ENCODE peak calls at places on chromosome 1, in seven cellular contexts. One of them, this sample, is unnamed.

GRCh38 chr1:212540031-212540430 is 68.5 kb upstream of the ATF3 start:
- DNase-seq in left lung: no peak
- DNase-seq in coronary artery: no peak
- DNase-seq in neural progenitor cell: no peak
- DNase-seq in CD4-positive, alpha-beta T cell: no peak
- DNase-seq in heart right ventricle: no peak
- DNase-seq in lower lobe of right lung: no peak
- DNase-seq in this sample: no peak

GRCh38 chr1:66336641-66336991 is 197.3 kb upstream of the SGIP1 start:
- DNase-seq in heart right ventricle: no peak
- DNase-seq in neural progenitor cell: no peak
- DNase-seq in lower lobe of right lung: no peak
- DNase-seq in CD4-positive, alpha-beta T cell: no peak
- DNase-seq in coronary artery: no peak
- DNase-seq in left lung: no peak
- DNase-seq in this sample: no peak

GRCh38 chr1:68141801-68142440 is 90.4 kb downstream of the WLS start:
- DNase-seq in lower lobe of right lung: no peak
- DNase-seq in neural progenitor cell: no peak
- DNase-seq in coronary artery: no peak
- DNase-seq in CD4-positive, alpha-beta T cell: no peak
- DNase-seq in heart right ventricle: peak; percentile 17
- DNase-seq in left lung: no peak
- DNase-seq in this sample: no peak

GRCh38 chr1:94332952-94333351 is 85.2 kb upstream of the ABCD3 start:
- DNase-seq in lower lobe of right lung: no peak
- DNase-seq in left lung: no peak
- DNase-seq in CD4-positive, alpha-beta T cell: no peak
- DNase-seq in heart right ventricle: no peak
- DNase-seq in neural progenitor cell: no peak
- DNase-seq in coronary artery: no peak
- DNase-seq in this sample: no peak

GRCh38 chr1:200346744-200347143 is 63.1 kb downstream of the ZNF281 start:
- DNase-seq in heart right ventricle: no peak
- DNase-seq in neural progenitor cell: no peak
- DNase-seq in CD4-positive, alpha-beta T cell: no peak
- DNase-seq in coronary artery: no peak
- DNase-seq in left lung: no peak
- DNase-seq in lower lobe of right lung: no peak
- DNase-seq in this sample: no peak

GRCh38 chr1:226549937-226550670 is 1.5 kb downstream of the STUM start:
- DNase-seq in lower lobe of right lung: no peak
- DNase-seq in left lung: no peak
- DNase-seq in coronary artery: peak; percentile 86
- DNase-seq in CD4-positive, alpha-beta T cell: no peak
- DNase-seq in heart right ventricle: peak; percentile 55
- DNase-seq in neural progenitor cell: peak; percentile 45
- DNase-seq in this sample: no peak

GRCh38 chr1:69697343-69697742 is 129.6 kb downstream of the LRRC7 start:
- DNase-seq in neural progenitor cell: no peak
- DNase-seq in CD4-positive, alpha-beta T cell: no peak
- DNase-seq in left lung: no peak
- DNase-seq in coronary artery: no peak
- DNase-seq in lower lobe of right lung: no peak
- DNase-seq in heart right ventricle: no peak
- DNase-seq in this sample: no peak

GRCh38 chr1:35442737-35443136 is 114.5 kb downstream of the KIAA0319L start:
- DNase-seq in coronary artery: no peak
- DNase-seq in neural progenitor cell: no peak
- DNase-seq in heart right ventricle: no peak
- DNase-seq in left lung: no peak
- DNase-seq in CD4-positive, alpha-beta T cell: no peak
- DNase-seq in lower lobe of right lung: no peak
- DNase-seq in this sample: no peak

GRCh38 chr1:70497152-70497551 is 86.1 kb downstream of the CTH start:
- DNase-seq in CD4-positive, alpha-beta T cell: no peak
- DNase-seq in coronary artery: no peak
- DNase-seq in lower lobe of right lung: no peak
- DNase-seq in heart right ventricle: no peak
- DNase-seq in left lung: no peak
- DNase-seq in neural progenitor cell: no peak
- DNase-seq in this sample: no peak

GRCh38 chr1:234212764-234213406 is 160.4 kb upstream of the COA6 start:
- DNase-seq in neural progenitor cell: peak; percentile 79
- DNase-seq in coronary artery: no peak
- DNase-seq in lower lobe of right lung: no peak
- DNase-seq in CD4-positive, alpha-beta T cell: no peak
- DNase-seq in left lung: no peak
- DNase-seq in heart right ventricle: no peak
- DNase-seq in this sample: no peak

GRCh38 chr1:90175490-90176157 is 180.7 kb downstream of the ZNF326 start:
- DNase-seq in coronary artery: no peak
- DNase-seq in lower lobe of right lung: no peak
- DNase-seq in heart right ventricle: no peak
- DNase-seq in CD4-positive, alpha-beta T cell: no peak
- DNase-seq in neural progenitor cell: no peak
- DNase-seq in left lung: no peak
- DNase-seq in this sample: no peak

GRCh38 chr1:234899041-234899787 is 229.4 kb downstream of the TOMM20 start:
- DNase-seq in heart right ventricle: peak; percentile 71
- DNase-seq in neural progenitor cell: no peak
- DNase-seq in CD4-positive, alpha-beta T cell: no peak
- DNase-seq in lower lobe of right lung: peak; percentile 71
- DNase-seq in coronary artery: no peak
- DNase-seq in left lung: peak; percentile 68
- DNase-seq in this sample: no peak

GRCh38 chr1:208231929-208232360 is 12.2 kb downstream of the PLXNA2 start:
- DNase-seq in left lung: no peak
- DNase-seq in coronary artery: no peak
- DNase-seq in lower lobe of right lung: no peak
- DNase-seq in CD4-positive, alpha-beta T cell: no peak
- DNase-seq in neural progenitor cell: peak; percentile 31
- DNase-seq in heart right ventricle: no peak
- DNase-seq in this sample: no peak

GRCh38 chr1:78617615-78618026 is 2.6 kb upstream of the IFI44L start:
- DNase-seq in neural progenitor cell: peak; percentile 90
- DNase-seq in coronary artery: peak; percentile 75
- DNase-seq in heart right ventricle: peak; percentile 80
- DNase-seq in left lung: peak; percentile 45
- DNase-seq in lower lobe of right lung: peak; percentile 46
- DNase-seq in CD4-positive, alpha-beta T cell: peak; percentile 46
- DNase-seq in this sample: peak; percentile 27

GRCh38 chr1:65393345-65393744 is 27.1 kb upstream of the LEPR start:
- DNase-seq in neural progenitor cell: no peak
- DNase-seq in lower lobe of right lung: no peak
- DNase-seq in heart right ventricle: no peak
- DNase-seq in left lung: no peak
- DNase-seq in coronary artery: no peak
- DNase-seq in CD4-positive, alpha-beta T cell: no peak
- DNase-seq in this sample: no peak

GRCh38 chr1:84253041-84253440 is 48.5 kb upstream of the SAMD13 start:
- DNase-seq in neural progenitor cell: no peak
- DNase-seq in coronary artery: no peak
- DNase-seq in left lung: no peak
- DNase-seq in lower lobe of right lung: no peak
- DNase-seq in CD4-positive, alpha-beta T cell: no peak
- DNase-seq in heart right ventricle: no peak
- DNase-seq in this sample: no peak

GRCh38 chr1:84254703-84255238 is 46.7 kb upstream of the SAMD13 start:
- DNase-seq in lower lobe of right lung: no peak
- DNase-seq in coronary artery: no peak
- DNase-seq in neural progenitor cell: peak; percentile 5
- DNase-seq in left lung: no peak
- DNase-seq in heart right ventricle: no peak
- DNase-seq in CD4-positive, alpha-beta T cell: no peak
- DNase-seq in this sample: no peak

GRCh38 chr1:84253891-84254290 is 47.6 kb upstream of the SAMD13 start:
- DNase-seq in left lung: peak; percentile 81
- DNase-seq in CD4-positive, alpha-beta T cell: no peak
- DNase-seq in coronary artery: no peak
- DNase-seq in neural progenitor cell: no peak
- DNase-seq in heart right ventricle: peak; percentile 53
- DNase-seq in lower lobe of right lung: peak; percentile 52
- DNase-seq in this sample: no peak

GRCh38 chr1:84257617-84258016 is 43.9 kb upstream of the SAMD13 start:
- DNase-seq in coronary artery: no peak
- DNase-seq in neural progenitor cell: no peak
- DNase-seq in CD4-positive, alpha-beta T cell: no peak
- DNase-seq in lower lobe of right lung: no peak
- DNase-seq in left lung: no peak
- DNase-seq in heart right ventricle: no peak
- DNase-seq in this sample: no peak

GRCh38 chr1:84255586-84255985 is 45.9 kb upstream of the SAMD13 start:
- DNase-seq in coronary artery: no peak
- DNase-seq in neural progenitor cell: no peak
- DNase-seq in lower lobe of right lung: no peak
- DNase-seq in left lung: no peak
- DNase-seq in CD4-positive, alpha-beta T cell: no peak
- DNase-seq in heart right ventricle: no peak
- DNase-seq in this sample: no peak
- TF ChIP-seq CTCF in coronary artery: no peak
- TF ChIP-seq CTCF in neural progenitor cell: no peak
- TF ChIP-seq CTCF in lower lobe of right lung: no peak
- TF ChIP-seq CTCF in left lung: no peak
- TF ChIP-seq CTCF in CD4-positive, alpha-beta T cell: no peak
- TF ChIP-seq CTCF in heart right ventricle: no peak
- TF ChIP-seq CTCF in this sample: no peak

GRCh38 chr1:154608522-154609294 is 722 bp upstream of the ADAR start:
- DNase-seq in left lung: peak; percentile 50
- DNase-seq in coronary artery: peak; percentile 79
- DNase-seq in CD4-positive, alpha-beta T cell: peak; percentile 9
- DNase-seq in neural progenitor cell: peak; percentile 94
- DNase-seq in heart right ventricle: peak; percentile 37
- DNase-seq in lower lobe of right lung: no peak
- DNase-seq in this sample: peak; percentile 31

GRCh38 chr1:154603317-154603716 is 4.7 kb downstream of the ADAR start:
- DNase-seq in left lung: no peak
- DNase-seq in lower lobe of right lung: no peak
- DNase-seq in CD4-positive, alpha-beta T cell: no peak
- DNase-seq in coronary artery: no peak
- DNase-seq in heart right ventricle: no peak
- DNase-seq in neural progenitor cell: no peak
- DNase-seq in this sample: no peak

GRCh38 chr1:154609398-154610380 is 1.7 kb upstream of the ADAR start:
- DNase-seq in neural progenitor cell: peak; percentile 51
- DNase-seq in heart right ventricle: no peak
- DNase-seq in left lung: no peak
- DNase-seq in coronary artery: no peak
- DNase-seq in CD4-positive, alpha-beta T cell: peak; percentile 42
- DNase-seq in lower lobe of right lung: no peak
- DNase-seq in this sample: no peak

GRCh38 chr1:154607748-154608521 is at the start of gene ADAR:
- DNase-seq in lower lobe of right lung: peak; percentile 94
- DNase-seq in left lung: peak; percentile 96
- DNase-seq in neural progenitor cell: peak; percentile 85
- DNase-seq in CD4-positive, alpha-beta T cell: peak; percentile 83
- DNase-seq in heart right ventricle: peak; percentile 95
- DNase-seq in coronary artery: peak; percentile 95
- DNase-seq in this sample: peak; percentile 54

GRCh38 chr1:154607084-154607747 is 770 bp downstream of the ADAR start:
- DNase-seq in heart right ventricle: no peak
- DNase-seq in coronary artery: peak; percentile 14
- DNase-seq in left lung: no peak
- DNase-seq in CD4-positive, alpha-beta T cell: no peak
- DNase-seq in lower lobe of right lung: no peak
- DNase-seq in neural progenitor cell: peak; percentile 63
- DNase-seq in this sample: no peak
- TF ChIP-seq CTCF in heart right ventricle: no peak
- TF ChIP-seq CTCF in coronary artery: no peak
- TF ChIP-seq CTCF in left lung: no peak
- TF ChIP-seq CTCF in CD4-positive, alpha-beta T cell: no peak
- TF ChIP-seq CTCF in lower lobe of right lung: no peak
- TF ChIP-seq CTCF in neural progenitor cell: no peak
- TF ChIP-seq CTCF in this sample: no peak

DNA sequence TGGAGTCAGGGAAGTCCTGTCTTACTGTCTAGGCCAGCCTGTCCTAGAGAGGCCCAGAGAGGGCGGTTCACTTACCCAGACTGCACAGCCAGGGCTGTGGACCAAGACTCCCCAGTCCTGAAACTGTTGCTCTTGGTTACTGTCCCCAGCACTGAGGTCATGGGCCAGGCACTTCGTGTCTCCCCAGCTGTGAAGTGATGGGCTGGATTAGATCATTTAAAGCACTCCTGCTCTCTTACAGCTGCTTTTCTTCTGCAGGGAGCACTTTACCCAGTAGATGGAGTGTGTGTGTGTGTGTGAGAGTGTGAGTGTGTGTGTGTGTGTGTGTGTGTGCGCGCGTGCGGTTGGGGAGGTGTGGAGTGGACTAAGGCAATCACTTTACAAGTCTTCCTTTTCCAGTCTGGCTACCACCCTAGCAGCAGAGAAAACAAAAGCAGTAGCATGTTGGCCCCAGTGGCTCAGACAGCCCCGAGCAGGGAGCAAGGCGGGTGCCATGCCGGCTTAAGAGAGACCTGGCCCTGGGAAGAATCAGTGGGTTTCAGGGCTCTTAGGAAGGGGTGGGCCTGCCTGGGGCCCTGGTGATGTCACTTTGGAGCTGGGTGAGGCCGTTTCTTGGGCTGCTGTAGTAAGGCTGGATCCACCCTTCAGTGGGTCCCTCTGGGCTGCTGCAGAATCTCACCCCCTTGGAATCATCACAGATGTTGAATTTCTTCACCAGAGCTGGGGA is 2.4 kb downstream of the SPSB1 start:
- DNase-seq in heart right ventricle: peak; percentile 35
- DNase-seq in left lung: no peak
- DNase-seq in coronary artery: no peak
- DNase-seq in lower lobe of right lung: no peak
- DNase-seq in CD4-positive, alpha-beta T cell: no peak
- DNase-seq in neural progenitor cell: no peak
- DNase-seq in this sample: no peak
- TF ChIP-seq CTCF in heart right ventricle: no peak
- TF ChIP-seq CTCF in left lung: no peak
- TF ChIP-seq CTCF in coronary artery: peak; percentile 14
- TF ChIP-seq CTCF in lower lobe of right lung: no peak
- TF ChIP-seq CTCF in CD4-positive, alpha-beta T cell: no peak
- TF ChIP-seq CTCF in neural progenitor cell: no peak
- TF ChIP-seq CTCF in this sample: no peak

GRCh38 chr1:160819186-160819585 is 23.2 kb downstream of the LY9 start:
- DNase-seq in coronary artery: no peak
- DNase-seq in left lung: no peak
- DNase-seq in CD4-positive, alpha-beta T cell: no peak
- DNase-seq in lower lobe of right lung: no peak
- DNase-seq in heart right ventricle: no peak
- DNase-seq in neural progenitor cell: no peak
- DNase-seq in this sample: no peak

GRCh38 chr1:160818207-160818935 is 22.4 kb downstream of the LY9 start:
- DNase-seq in lower lobe of right lung: no peak
- DNase-seq in heart right ventricle: no peak
- DNase-seq in coronary artery: peak; percentile 54
- DNase-seq in neural progenitor cell: no peak
- DNase-seq in left lung: no peak
- DNase-seq in CD4-positive, alpha-beta T cell: no peak
- DNase-seq in this sample: no peak

GRCh38 chr1:160827418-160827817 is 31.4 kb downstream of the LY9 start:
- DNase-seq in neural progenitor cell: no peak
- DNase-seq in coronary artery: peak; percentile 33
- DNase-seq in left lung: peak; percentile 65
- DNase-seq in heart right ventricle: no peak
- DNase-seq in CD4-positive, alpha-beta T cell: no peak
- DNase-seq in lower lobe of right lung: peak; percentile 72
- DNase-seq in this sample: no peak

GRCh38 chr1:160826546-160826945 is 30.6 kb downstream of the LY9 start:
- DNase-seq in left lung: no peak
- DNase-seq in coronary artery: no peak
- DNase-seq in heart right ventricle: no peak
- DNase-seq in lower lobe of right lung: no peak
- DNase-seq in neural progenitor cell: no peak
- DNase-seq in CD4-positive, alpha-beta T cell: no peak
- DNase-seq in this sample: no peak

GRCh38 chr1:160821627-160822026 is 25.7 kb downstream of the LY9 start:
- DNase-seq in coronary artery: no peak
- DNase-seq in left lung: no peak
- DNase-seq in heart right ventricle: no peak
- DNase-seq in neural progenitor cell: no peak
- DNase-seq in CD4-positive, alpha-beta T cell: no peak
- DNase-seq in lower lobe of right lung: no peak
- DNase-seq in this sample: no peak
- TF ChIP-seq CTCF in coronary artery: no peak
- TF ChIP-seq CTCF in left lung: no peak
- TF ChIP-seq CTCF in heart right ventricle: no peak
- TF ChIP-seq CTCF in neural progenitor cell: peak; percentile 35
- TF ChIP-seq CTCF in CD4-positive, alpha-beta T cell: no peak
- TF ChIP-seq CTCF in lower lobe of right lung: no peak
- TF ChIP-seq CTCF in this sample: no peak

This sample was measured in progenitor cell of endocrine pancreas.